ENCODE peak calls at places on chromosome 7, in six cellular contexts. T, R, Z, X, S and K are unnamed samples.

GRCh38 chr7:157674027-157674714 is 337.4 kb downstream of the DNAJB6 start:
- DNase-seq in T (no peak), R (no peak), Z (no peak), X (no peak), S (no peak), K (no peak)

GRCh38 chr7:70016044-70016770 is 417.9 kb downstream of the AUTS2 start:
- DNase-seq in T (no peak), R (no peak), Z (no peak), X (peak), S (no peak), K (no peak)

GRCh38 chr7:157885140-157885539 is 548.3 kb downstream of the DNAJB6 start:
- DNase-seq in T (no peak), R (no peak), Z (no peak), X (no peak), S (no peak), K (no peak)

GRCh38 chr7:45890902-45891461 is 2.7 kb downstream of the IGFBP1 start:
- DNase-seq in T (peak), R (peak), Z (no peak), X (peak), S (no peak), K (no peak)

GRCh38 chr7:141649865-141650499 is 52.0 kb downstream of the DENND11 start:
- DNase-seq in T (peak), R (peak), Z (peak), X (peak), S (peak), K (peak)

GRCh38 chr7:45184326-45185027 is 26.9 kb downstream of the RAMP3 start:
- DNase-seq in T (no peak), R (no peak), Z (no peak), X (no peak), S (no peak), K (no peak)

GRCh38 chr7:35022725-35023124 is 14.6 kb downstream of the DPY19L1 start:
- DNase-seq in T (no peak), R (no peak), Z (no peak), X (no peak), S (no peak), K (no peak)

GRCh38 chr7:1937252-1937605 is 267.2 kb downstream of the ELFN1 start:
- DNase-seq in T (no peak), R (no peak), Z (no peak), X (no peak), S (no peak), K (no peak)

GRCh38 chr7:24419070-24419469 is 135.1 kb downstream of the NPY start:
- DNase-seq in T (no peak), R (peak), Z (no peak), X (no peak), S (no peak), K (no peak)

GRCh38 chr7:129161524-129161923 is 17.0 kb downstream of the TSPAN33 start:
- DNase-seq in T (no peak), R (no peak), Z (no peak), X (no peak), S (no peak), K (no peak)

GRCh38 chr7:80686576-80686975 is 48.1 kb downstream of the CD36 start:
- DNase-seq in T (no peak), R (no peak), Z (no peak), X (no peak), S (no peak), K (no peak)

GRCh38 chr7:44986218-44987053 is 7.6 kb upstream of the MYO1G start:
- DNase-seq in T (peak), R (peak), Z (peak), X (peak), S (peak), K (peak)

GRCh38 chr7:136062625-136063336 is 85.6 kb upstream of the MTPN start:
- DNase-seq in T (no peak), R (no peak), Z (no peak), X (no peak), S (no peak), K (no peak)

GRCh38 chr7:36130236-36130945 is 22.7 kb upstream of the EEPD1 start:
- DNase-seq in T (no peak), R (no peak), Z (no peak), X (no peak), S (no peak), K (no peak)

GRCh38 chr7:80623465-80624252 is 14.8 kb upstream of the CD36 start:
- DNase-seq in T (no peak), R (no peak), Z (no peak), X (no peak), S (no peak), K (no peak)